ENCODE peak calls at places on chromosomes 12 and 14, in ten cellular contexts. One of them, this sample, is unnamed.

GRCh38 chr12:111359231-111359913 is 9.5 kb downstream of the PHETA1 start:
- DNase-seq in body of pancreas: no peak
- DNase-seq in IMR-90: no peak
- DNase-seq in fibroblast of the aortic adventitia: no peak
- DNase-seq in AG09309: no peak
- DNase-seq in choroid plexus epithelial cell: no peak
- DNase-seq in dorsolateral prefrontal cortex: no peak
- DNase-seq in left ventricle myocardium inferior: no peak
- DNase-seq in AG04450: no peak
- DNase-seq in stomach: no peak
- DNase-seq in this sample: no peak

GRCh38 chr12:47710283-47710682 is 4.5 kb upstream of the RPAP3 start:
- DNase-seq in body of pancreas: no peak
- DNase-seq in IMR-90: no peak
- DNase-seq in fibroblast of the aortic adventitia: no peak
- DNase-seq in AG09309: no peak
- DNase-seq in choroid plexus epithelial cell: no peak
- DNase-seq in dorsolateral prefrontal cortex: no peak
- DNase-seq in left ventricle myocardium inferior: no peak
- DNase-seq in AG04450: no peak
- DNase-seq in stomach: no peak
- DNase-seq in this sample: no peak

GRCh38 chr14:80850197-80850814 is 91.2 kb downstream of the CEP128 start:
- DNase-seq in body of pancreas: no peak
- DNase-seq in IMR-90: peak
- DNase-seq in fibroblast of the aortic adventitia: peak
- DNase-seq in AG09309: peak
- DNase-seq in choroid plexus epithelial cell: peak
- DNase-seq in dorsolateral prefrontal cortex: no peak
- DNase-seq in left ventricle myocardium inferior: no peak
- DNase-seq in AG04450: peak
- DNase-seq in stomach: no peak
- DNase-seq in this sample: peak

GRCh38 chr14:23000860-23001259 is 9.1 kb downstream of the C14orf93 start:
- DNase-seq in body of pancreas: no peak
- DNase-seq in IMR-90: no peak
- DNase-seq in fibroblast of the aortic adventitia: no peak
- DNase-seq in AG09309: no peak
- DNase-seq in choroid plexus epithelial cell: no peak
- DNase-seq in dorsolateral prefrontal cortex: no peak
- DNase-seq in left ventricle myocardium inferior: no peak
- DNase-seq in AG04450: no peak
- DNase-seq in stomach: no peak
- DNase-seq in this sample: no peak

GRCh38 chr12:115791331-115791730 is 486.2 kb downstream of the MED13L start:
- DNase-seq in body of pancreas: no peak
- DNase-seq in IMR-90: no peak
- DNase-seq in fibroblast of the aortic adventitia: no peak
- DNase-seq in AG09309: no peak
- DNase-seq in choroid plexus epithelial cell: no peak
- DNase-seq in dorsolateral prefrontal cortex: no peak
- DNase-seq in left ventricle myocardium inferior: peak
- DNase-seq in AG04450: no peak
- DNase-seq in stomach: no peak
- DNase-seq in this sample: no peak

GRCh38 chr12:48038085-48038484 is 33.8 kb upstream of the COL2A1 start:
- DNase-seq in body of pancreas: no peak
- DNase-seq in IMR-90: no peak
- DNase-seq in fibroblast of the aortic adventitia: no peak
- DNase-seq in AG09309: no peak
- DNase-seq in choroid plexus epithelial cell: no peak
- DNase-seq in dorsolateral prefrontal cortex: no peak
- DNase-seq in left ventricle myocardium inferior: no peak
- DNase-seq in AG04450: no peak
- DNase-seq in stomach: no peak
- DNase-seq in this sample: no peak

GRCh38 chr14:63302135-63302534 is 16.6 kb downstream of the GPHB5 start:
- DNase-seq in body of pancreas: no peak
- DNase-seq in IMR-90: no peak
- DNase-seq in fibroblast of the aortic adventitia: no peak
- DNase-seq in AG09309: no peak
- DNase-seq in choroid plexus epithelial cell: no peak
- DNase-seq in dorsolateral prefrontal cortex: no peak
- DNase-seq in left ventricle myocardium inferior: no peak
- DNase-seq in AG04450: no peak
- DNase-seq in stomach: no peak
- DNase-seq in this sample: no peak

GRCh38 chr12:754238-754816 is 1.9 kb downstream of the WNK1 start:
- DNase-seq in body of pancreas: peak
- DNase-seq in IMR-90: no peak
- DNase-seq in fibroblast of the aortic adventitia: peak
- DNase-seq in AG09309: no peak
- DNase-seq in choroid plexus epithelial cell: peak
- DNase-seq in dorsolateral prefrontal cortex: no peak
- DNase-seq in left ventricle myocardium inferior: no peak
- DNase-seq in AG04450: no peak
- DNase-seq in stomach: no peak
- DNase-seq in this sample: peak

GRCh38 chr12:51744235-51744634 is 104.3 kb downstream of the FIGNL2 start:
- DNase-seq in body of pancreas: no peak
- DNase-seq in IMR-90: peak
- DNase-seq in fibroblast of the aortic adventitia: no peak
- DNase-seq in AG09309: no peak
- DNase-seq in choroid plexus epithelial cell: peak
- DNase-seq in dorsolateral prefrontal cortex: no peak
- DNase-seq in left ventricle myocardium inferior: no peak
- DNase-seq in AG04450: no peak
- DNase-seq in stomach: no peak
- DNase-seq in this sample: no peak

GRCh38 chr14:103522028-103522581 is 525 bp downstream of the CKB start:
- DNase-seq in body of pancreas: peak
- DNase-seq in IMR-90: no peak
- DNase-seq in fibroblast of the aortic adventitia: no peak
- DNase-seq in AG09309: no peak
- DNase-seq in choroid plexus epithelial cell: no peak
- DNase-seq in dorsolateral prefrontal cortex: no peak
- DNase-seq in left ventricle myocardium inferior: peak
- DNase-seq in AG04450: no peak
- DNase-seq in stomach: no peak
- DNase-seq in this sample: no peak

GRCh38 chr14:103523583-103523969 is 946 bp upstream of the CKB start:
- DNase-seq in body of pancreas: no peak
- DNase-seq in IMR-90: no peak
- DNase-seq in fibroblast of the aortic adventitia: no peak
- DNase-seq in AG09309: no peak
- DNase-seq in choroid plexus epithelial cell: no peak
- DNase-seq in dorsolateral prefrontal cortex: no peak
- DNase-seq in left ventricle myocardium inferior: no peak
- DNase-seq in AG04450: no peak
- DNase-seq in stomach: no peak
- DNase-seq in this sample: no peak

GRCh38 chr14:103526247-103526913 is 2.6 kb upstream of the TRMT61A start:
- DNase-seq in body of pancreas: no peak
- DNase-seq in IMR-90: no peak
- DNase-seq in fibroblast of the aortic adventitia: no peak
- DNase-seq in AG09309: no peak
- DNase-seq in choroid plexus epithelial cell: no peak
- DNase-seq in dorsolateral prefrontal cortex: no peak
- DNase-seq in left ventricle myocardium inferior: no peak
- DNase-seq in AG04450: no peak
- DNase-seq in stomach: no peak
- DNase-seq in this sample: no peak

GRCh38 chr14:103522649-103523582 is at the start of gene CKB:
- DNase-seq in body of pancreas: peak
- DNase-seq in IMR-90: peak
- DNase-seq in fibroblast of the aortic adventitia: peak
- DNase-seq in AG09309: no peak
- DNase-seq in choroid plexus epithelial cell: peak
- DNase-seq in dorsolateral prefrontal cortex: peak
- DNase-seq in left ventricle myocardium inferior: peak
- DNase-seq in AG04450: no peak
- DNase-seq in stomach: peak
- DNase-seq in this sample: peak

GRCh38 chr14:103524002-103524785 is 1.6 kb upstream of the CKB start:
- DNase-seq in body of pancreas: peak
- DNase-seq in IMR-90: no peak
- DNase-seq in fibroblast of the aortic adventitia: no peak
- DNase-seq in AG09309: no peak
- DNase-seq in choroid plexus epithelial cell: no peak
- DNase-seq in dorsolateral prefrontal cortex: no peak
- DNase-seq in left ventricle myocardium inferior: no peak
- DNase-seq in AG04450: no peak
- DNase-seq in stomach: no peak
- DNase-seq in this sample: no peak
- TF ChIP-seq CTCF in body of pancreas: no peak
- TF ChIP-seq CTCF in IMR-90: no peak
- TF ChIP-seq CTCF in fibroblast of the aortic adventitia: no peak
- TF ChIP-seq CTCF in AG09309: no peak
- TF ChIP-seq CTCF in choroid plexus epithelial cell: no peak
- TF ChIP-seq CTCF in dorsolateral prefrontal cortex: no peak
- TF ChIP-seq CTCF in left ventricle myocardium inferior: no peak
- TF ChIP-seq CTCF in AG04450: no peak
- TF ChIP-seq CTCF in stomach: no peak
- TF ChIP-seq CTCF in this sample: no peak

DNA sequence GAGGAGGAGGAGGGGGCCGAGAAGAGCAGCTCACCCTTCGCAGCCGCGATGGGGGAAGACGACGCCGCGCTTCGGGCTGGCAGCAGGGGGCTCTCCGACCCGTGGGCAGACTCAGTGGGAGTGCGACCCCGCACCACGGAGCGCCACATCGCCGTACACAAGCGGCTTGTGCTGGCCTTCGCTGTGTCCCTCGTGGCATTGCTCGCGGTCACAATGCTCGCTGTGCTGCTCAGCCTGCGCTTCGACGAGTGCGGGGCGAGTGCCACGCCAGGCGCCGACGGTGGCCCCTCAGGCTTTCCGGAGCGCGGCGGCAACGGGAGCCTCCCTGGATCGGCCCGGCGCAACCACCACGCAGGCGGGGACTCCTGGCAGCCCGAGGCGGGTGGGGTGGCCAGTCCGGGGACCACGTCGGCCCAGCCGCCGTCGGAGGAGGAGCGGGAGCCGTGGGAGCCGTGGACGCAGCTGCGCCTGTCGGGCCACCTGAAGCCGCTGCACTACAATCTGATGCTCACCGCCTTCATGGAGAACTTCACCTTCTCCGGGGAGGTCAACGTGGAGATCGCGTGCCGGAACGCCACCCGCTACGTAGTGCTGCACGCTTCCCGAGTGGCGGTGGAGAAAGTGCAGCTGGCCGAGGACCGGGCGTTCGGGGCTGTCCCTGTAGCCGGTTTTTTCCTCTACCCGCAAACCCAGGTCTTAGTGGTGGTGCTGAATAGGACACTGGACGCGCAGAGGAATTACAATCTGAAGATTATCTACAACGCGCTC is 745 bp downstream of the TRHDE start:
- DNase-seq in body of pancreas: peak
- DNase-seq in IMR-90: peak
- DNase-seq in fibroblast of the aortic adventitia: no peak
- DNase-seq in AG09309: no peak
- DNase-seq in choroid plexus epithelial cell: peak
- DNase-seq in dorsolateral prefrontal cortex: peak
- DNase-seq in left ventricle myocardium inferior: no peak
- DNase-seq in AG04450: no peak
- DNase-seq in stomach: no peak
- DNase-seq in this sample: no peak
- H3K4me3 ChIP-seq in body of pancreas: peak
- H3K4me3 ChIP-seq in IMR-90: peak
- H3K4me3 ChIP-seq in fibroblast of the aortic adventitia: peak
- H3K4me3 ChIP-seq in AG09309: peak
- H3K4me3 ChIP-seq in choroid plexus epithelial cell: peak
- H3K4me3 ChIP-seq in dorsolateral prefrontal cortex: peak
- H3K4me3 ChIP-seq in left ventricle myocardium inferior: peak
- H3K4me3 ChIP-seq in AG04450: peak
- H3K4me3 ChIP-seq in stomach: peak
- H3K4me3 ChIP-seq in this sample: no peak

DNA sequence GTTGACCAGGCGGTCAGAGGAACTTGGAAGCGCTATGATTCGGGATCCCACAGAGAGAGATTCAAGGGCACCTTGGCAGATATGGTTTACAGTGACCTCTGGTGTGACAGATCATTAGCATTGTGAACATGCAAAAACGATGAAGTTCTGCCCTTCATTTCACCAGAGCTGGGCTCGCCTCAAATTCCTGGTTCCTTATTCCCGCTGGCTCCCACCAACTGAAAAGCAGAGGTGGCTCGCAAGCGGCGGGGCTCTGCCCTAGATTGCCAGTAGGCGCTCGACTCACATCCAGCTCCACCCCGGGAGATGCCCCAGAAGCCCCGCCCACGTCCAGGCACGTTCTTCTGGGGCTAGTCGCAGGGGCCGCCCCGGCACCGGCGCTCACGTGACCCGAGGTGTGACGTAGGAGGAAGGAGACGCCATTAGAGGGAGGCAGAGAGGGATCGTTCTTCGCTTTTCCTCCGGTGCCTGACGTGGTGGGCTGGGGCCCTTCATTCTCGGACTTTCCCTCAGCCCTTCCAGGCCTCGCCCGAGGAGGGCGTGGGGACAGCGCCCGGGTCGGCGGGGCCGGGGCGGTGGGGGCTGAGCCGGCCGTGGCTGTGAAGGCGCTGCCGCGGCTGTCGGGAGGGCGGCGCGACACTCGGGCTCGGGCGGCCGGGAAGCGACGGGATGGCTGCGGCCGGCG is at the start of gene RAB21:
- DNase-seq in body of pancreas: peak
- DNase-seq in IMR-90: peak
- DNase-seq in fibroblast of the aortic adventitia: peak
- DNase-seq in AG09309: peak
- DNase-seq in choroid plexus epithelial cell: peak
- DNase-seq in dorsolateral prefrontal cortex: peak
- DNase-seq in left ventricle myocardium inferior: peak
- DNase-seq in AG04450: peak
- DNase-seq in stomach: peak
- DNase-seq in this sample: peak
- TF ChIP-seq CTCF in body of pancreas: peak
- TF ChIP-seq CTCF in IMR-90: peak
- TF ChIP-seq CTCF in fibroblast of the aortic adventitia: peak
- TF ChIP-seq CTCF in AG09309: peak
- TF ChIP-seq CTCF in choroid plexus epithelial cell: peak
- TF ChIP-seq CTCF in dorsolateral prefrontal cortex: peak
- TF ChIP-seq CTCF in left ventricle myocardium inferior: peak
- TF ChIP-seq CTCF in AG04450: peak
- TF ChIP-seq CTCF in stomach: peak
- TF ChIP-seq CTCF in this sample: no peak

DNA sequence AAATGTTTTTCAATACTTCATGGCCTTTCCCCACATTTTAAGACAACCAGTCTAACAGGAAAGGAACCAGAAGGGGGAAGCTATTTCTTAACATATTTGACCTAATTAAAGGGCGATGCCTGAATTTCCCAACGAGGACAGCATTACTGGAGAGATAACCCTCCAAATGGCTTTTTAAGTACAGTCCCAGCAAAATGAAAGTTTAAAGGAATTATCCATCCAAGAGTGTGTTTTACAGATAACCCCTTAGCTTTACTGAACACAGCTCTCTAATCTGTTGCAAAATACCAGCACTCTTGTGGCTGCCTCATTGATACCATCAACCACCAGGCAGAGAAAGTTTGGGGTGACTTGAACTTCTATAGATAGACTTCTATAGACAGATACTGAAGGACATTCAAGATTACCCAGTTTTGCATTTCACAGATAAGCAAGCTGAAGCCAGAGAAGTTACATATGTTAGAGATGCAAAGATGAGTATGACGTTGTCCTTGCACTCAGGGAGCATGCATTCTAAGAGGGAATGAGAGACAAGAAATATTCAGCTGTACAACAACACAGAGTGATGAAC is 41.3 kb upstream of the DUSP6 start:
- DNase-seq in body of pancreas: no peak
- DNase-seq in IMR-90: peak
- DNase-seq in fibroblast of the aortic adventitia: no peak
- DNase-seq in AG09309: no peak
- DNase-seq in choroid plexus epithelial cell: no peak
- DNase-seq in dorsolateral prefrontal cortex: no peak
- DNase-seq in left ventricle myocardium inferior: no peak
- DNase-seq in AG04450: no peak
- DNase-seq in stomach: no peak
- DNase-seq in this sample: no peak
- H3K4me3 ChIP-seq in body of pancreas: no peak
- H3K4me3 ChIP-seq in IMR-90: no peak
- H3K4me3 ChIP-seq in fibroblast of the aortic adventitia: no peak
- H3K4me3 ChIP-seq in AG09309: no peak
- H3K4me3 ChIP-seq in choroid plexus epithelial cell: no peak
- H3K4me3 ChIP-seq in dorsolateral prefrontal cortex: no peak
- H3K4me3 ChIP-seq in left ventricle myocardium inferior: no peak
- H3K4me3 ChIP-seq in AG04450: no peak
- H3K4me3 ChIP-seq in stomach: no peak
- H3K4me3 ChIP-seq in this sample: no peak

This sample was measured in GM12865.